ENCODE peak calls at places on chromosome 1, in six cellular contexts. R, J, H, T, V and X are unnamed samples.

GRCh38 chr1:27650527-27651175 is 15.7 kb upstream of the FGR start:
- DNase-seq in V (no peak), H (no peak), T (peak; percentile 65), J (no peak), R (no peak), X (no peak)

GRCh38 chr1:198316681-198317080 is 159.9 kb downstream of the NEK7 start:
- DNase-seq in V (no peak), T (no peak), R (no peak), H (no peak), J (no peak), X (no peak)

GRCh38 chr1:54754486-54755285 is 9.6 kb downstream of the PARS2 start:
- DNase-seq in T (no peak), V (no peak), H (no peak), R (no peak), J (no peak), X (no peak)

GRCh38 chr1:35499652-35500176 is 57.5 kb downstream of the KIAA0319L start:
- DNase-seq in V (no peak), R (no peak), J (no peak), T (no peak), H (no peak), X (peak; percentile 12)

GRCh38 chr1:25872708-25873107 is 2.8 kb downstream of the PAQR7 start:
- DNase-seq in J (no peak), H (no peak), V (no peak), R (no peak), T (no peak), X (no peak)

GRCh38 chr1:62744594-62745577 is 39.0 kb upstream of the ATG4C start:
- DNase-seq in H (no peak), J (no peak), V (no peak), T (no peak), R (no peak), X (no peak)

GRCh38 chr1:226064168-226064815 is 1.8 kb downstream of the H3-3A start:
- DNase-seq in T (peak; percentile 18), R (no peak), J (no peak), H (no peak), V (no peak), X (no peak)

GRCh38 chr1:50700226-50701020 is 259.6 kb downstream of the FAF1 start:
- DNase-seq in J (no peak), R (no peak), H (peak; percentile 95), V (no peak), T (no peak), X (no peak)

GRCh38 chr1:52880226-52880625 is 37.7 kb downstream of the ZYG11A start:
- DNase-seq in J (no peak), T (no peak), H (no peak), R (no peak), V (no peak), X (no peak)

GRCh38 chr1:26744075-26744958 is 43.4 kb upstream of the PIGV start:
- DNase-seq in R (peak; percentile 9), J (peak; percentile 92), H (peak; percentile 87), V (no peak), T (peak; percentile 92), X (peak; percentile 66)

GRCh38 chr1:161162052-161162451 is 2.8 kb downstream of the USP21 start:
- DNase-seq in R (no peak), T (no peak), H (no peak), J (no peak), V (no peak), X (no peak)

GRCh38 chr1:43786975-43787374 is 79.6 kb downstream of the ST3GAL3 start:
- DNase-seq in J (peak; percentile 25), T (peak; percentile 64), R (no peak), V (no peak), H (no peak), X (no peak)

GRCh38 chr1:36528361-36529349 is 45.9 kb upstream of the CSF3R start:
- DNase-seq in R (no peak), T (peak; percentile 10), H (peak; percentile 49), V (no peak), J (no peak), X (no peak)

GRCh38 chr1:230825061-230825803 is 43.1 kb downstream of the C1orf198 start:
- DNase-seq in V (no peak), H (no peak), T (peak; percentile 73), R (no peak), J (no peak), X (no peak)